ENCODE peak calls at places on chromosomes 11 and 22, in four cellular contexts. R is brain microvascular endothelial cell, D is lower lobe of right lung, B is AG04449. V is an unnamed sample.

GRCh38 chr11:45078236-45079074 is 68.0 kb upstream of the PRDM11 start:
- DNase-seq in R (no peak), D (no peak), B (no peak), V (no peak)

GRCh38 chr11:75520688-75521087 is 5.1 kb downstream of the GDPD5 start:
- DNase-seq in R (no peak), D (no peak), B (no peak), V (no peak)

GRCh38 chr22:19892249-19892879 is 37.7 kb upstream of the GNB1L start:
- DNase-seq in R (peak), D (no peak), B (no peak), V (peak)

GRCh38 chr11:93908689-93909088 is 58.3 kb upstream of the VSTM5 start:
- DNase-seq in R (peak), D (no peak), B (peak), V (peak)

GRCh38 chr11:105456950-105457349 is 152.9 kb upstream of the GRIA4 start:
- DNase-seq in R (no peak), D (no peak), B (no peak), V (no peak)

GRCh38 chr22:19473578-19473977 is 5.4 kb downstream of the UFD1 start:
- DNase-seq in R (no peak), D (no peak), B (no peak), V (no peak)

GRCh38 chr11:24064309-24064903 is 432.4 kb upstream of the LUZP2 start:
- DNase-seq in R (peak), D (no peak), B (no peak), V (no peak)

GRCh38 chr22:47136050-47136449 is 373.6 kb downstream of the TBC1D22A start:
- DNase-seq in R (no peak), D (no peak), B (no peak), V (no peak)

GRCh38 chr11:133661867-133662266 is 129.6 kb upstream of the OPCML start:
- DNase-seq in R (no peak), D (no peak), B (no peak), V (no peak)

GRCh38 chr11:112363527-112363926 is 102.9 kb upstream of the PLET1 start:
- DNase-seq in R (no peak), D (no peak), B (no peak), V (peak)

GRCh38 chr11:14229472-14229871 is 129.5 kb downstream of the RRAS2 start:
- DNase-seq in R (no peak), D (no peak), B (no peak), V (no peak)

GRCh38 chr11:74844072-74844471 is 95.4 kb downstream of the RNF169 start:
- DNase-seq in R (no peak), D (peak), B (no peak), V (no peak)

GRCh38 chr11:118114266-118114665 is 27.5 kb upstream of the SMIM35 start:
- DNase-seq in R (no peak), D (no peak), B (no peak), V (no peak)

GRCh38 chr11:20991471-20991870 is 322.1 kb downstream of the NELL1 start:
- DNase-seq in R (no peak), D (no peak), B (no peak), V (no peak)

GRCh38 chr11:59532620-59533019 is 21.3 kb downstream of the OR4D9 start:
- DNase-seq in R (no peak), D (no peak), B (no peak), V (no peak)

GRCh38 chr11:19244084-19244483 is 3.3 kb upstream of the E2F8 start:
- DNase-seq in R (no peak), D (no peak), B (no peak), V (peak)

GRCh38 chr11:126999366-126999765 is 1.2 kb downstream of the KIRREL3 start:
- DNase-seq in R (no peak), D (no peak), B (no peak), V (no peak)

GRCh38 chr11:115606223-115607220 is 102.3 kb upstream of the CADM1 start:
- DNase-seq in R (peak), D (no peak), B (no peak), V (peak)

GRCh38 chr11:64990222-64990918 is 6.4 kb downstream of the BATF2 start:
- DNase-seq in R (peak), D (peak), B (no peak), V (peak)

DNA sequence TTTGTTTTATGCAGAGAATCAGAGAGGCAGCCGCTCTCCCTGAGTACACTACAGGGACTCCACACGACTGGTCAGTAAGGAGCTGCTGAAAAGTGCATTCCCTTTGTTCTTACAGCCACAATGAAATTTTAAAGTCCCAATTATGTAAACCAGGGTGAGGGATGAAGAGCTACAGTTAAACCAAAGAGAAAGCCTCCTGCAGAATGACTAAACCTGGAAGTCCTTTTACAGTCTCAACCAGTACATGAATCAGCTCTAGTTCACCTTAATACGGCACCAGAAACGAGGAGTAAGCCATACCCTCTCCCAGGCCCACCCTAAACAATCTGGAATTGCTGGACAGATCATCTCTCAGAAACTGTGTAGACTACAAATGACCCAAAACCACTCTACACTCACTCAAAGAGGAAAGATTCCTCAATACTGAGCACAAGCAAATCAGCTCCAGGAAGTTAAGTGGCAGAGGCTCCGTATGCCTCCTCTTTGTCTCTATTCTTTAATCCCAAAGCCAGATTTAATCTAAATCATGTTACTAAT is 113.1 kb downstream of the RBFOX2 start:
- DNase-seq in R (no peak), D (no peak), B (no peak), V (no peak)
- H3K4me3 ChIP-seq in R (peak), D (peak), B (peak), V (peak)

GRCh38 chr11:103368151-103368550 is 258.9 kb downstream of the DYNC2H1 start:
- DNase-seq in R (no peak), D (no peak), B (no peak), V (no peak)
- H3K4me3 ChIP-seq in R (no peak), D (no peak), B (no peak), V (no peak)

GRCh38 chr11:63871962-63872832 is 33.3 kb downstream of the MARK2 start:
- DNase-seq in R (peak), D (peak), B (peak), V (peak)

GRCh38 chr11:63870351-63871197 is 31.7 kb downstream of the MARK2 start:
- DNase-seq in R (no peak), D (no peak), B (no peak), V (no peak)

GRCh38 chr11:63874511-63874910 is 35.6 kb downstream of the MARK2 start:
- DNase-seq in R (no peak), D (no peak), B (no peak), V (no peak)

GRCh38 chr11:63873381-63873780 is 34.5 kb downstream of the MARK2 start:
- DNase-seq in R (no peak), D (no peak), B (no peak), V (no peak)

DNA sequence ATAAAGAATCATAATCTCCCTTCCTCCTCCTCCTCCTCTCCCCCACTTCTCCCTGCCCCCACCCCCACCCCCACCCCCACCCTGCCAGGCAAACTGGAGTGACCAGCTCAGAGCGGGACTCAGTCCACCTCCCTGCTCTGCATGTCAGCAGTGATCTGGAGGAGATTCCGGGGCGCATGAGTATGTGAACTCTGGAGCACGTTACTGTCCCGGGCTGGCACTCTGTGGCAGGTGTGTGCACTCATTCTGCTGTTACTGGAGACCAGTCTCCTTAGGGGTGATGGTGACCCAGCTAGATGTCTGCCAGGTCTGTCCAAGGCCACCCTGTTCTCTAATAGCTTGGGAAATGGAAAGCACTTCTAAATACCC is 33.9 kb downstream of the MARK2 start:
- DNase-seq in R (no peak), D (no peak), B (no peak), V (no peak)
- H3K4me3 ChIP-seq in R (no peak), D (no peak), B (no peak), V (no peak)

GRCh38 chr22:31614781-31615480 is 47.1 kb downstream of the PISD start:
- DNase-seq in R (no peak), D (no peak), B (no peak), V (no peak)
- H3K4me3 ChIP-seq in R (no peak), D (no peak), B (no peak), V (no peak)